ENCODE peak calls at places on chromosomes 7 and 10, in five cellular contexts. One of them, this sample, is unnamed. For H3K79me1, the result is how much of the 10 kb centered on the place peaks cover.

GRCh38 chr7:95993420-95993819 is 221.1 kb downstream of the DYNC1I1 start:
- DNase-seq in H9: no peak
- DNase-seq in mesenchymal stem cell: no peak
- DNase-seq in IMR-90: no peak
- DNase-seq in H1: no peak
- DNase-seq in this sample: no peak

GRCh38 chr10:43110318-43111071 is 27.8 kb upstream of the CSGALNACT2 start:
- DNase-seq in H9: no peak
- DNase-seq in mesenchymal stem cell: peak
- DNase-seq in IMR-90: peak
- DNase-seq in H1: no peak
- DNase-seq in this sample: no peak

GRCh38 chr7:17301491-17302101 is 3.1 kb downstream of the AHR start:
- DNase-seq in H9: no peak
- DNase-seq in mesenchymal stem cell: peak
- DNase-seq in IMR-90: peak
- DNase-seq in H1: no peak
- DNase-seq in this sample: no peak

GRCh38 chr10:5814110-5815107 is 1.2 kb upstream of the GDI2 start:
- DNase-seq in H9: no peak
- DNase-seq in mesenchymal stem cell: peak
- DNase-seq in IMR-90: peak
- DNase-seq in H1: no peak
- DNase-seq in this sample: no peak

GRCh38 chr7:29340691-29341090 is 146.1 kb downstream of the CHN2 start:
- DNase-seq in H9: no peak
- DNase-seq in mesenchymal stem cell: no peak
- DNase-seq in IMR-90: no peak
- DNase-seq in H1: no peak
- DNase-seq in this sample: no peak

GRCh38 chr10:89643812-89644690 is 991 bp downstream of the PANK1 start:
- DNase-seq in H9: peak
- DNase-seq in mesenchymal stem cell: peak
- DNase-seq in IMR-90: peak
- DNase-seq in H1: peak
- DNase-seq in this sample: peak

GRCh38 chr7:164882-165660 is 27.3 kb upstream of the FAM20C start:
- DNase-seq in H9: no peak
- DNase-seq in mesenchymal stem cell: no peak
- DNase-seq in IMR-90: no peak
- DNase-seq in H1: no peak
- DNase-seq in this sample: no peak

GRCh38 chr10:5958077-5958476 is 19.3 kb downstream of the IL15RA start:
- DNase-seq in H9: no peak
- DNase-seq in mesenchymal stem cell: peak
- DNase-seq in IMR-90: peak
- DNase-seq in H1: no peak
- DNase-seq in this sample: no peak

GRCh38 chr10:30495687-30496086 is 61.7 kb downstream of the MAP3K8 start:
- DNase-seq in H9: no peak
- DNase-seq in mesenchymal stem cell: no peak
- DNase-seq in IMR-90: peak
- DNase-seq in H1: no peak
- DNase-seq in this sample: no peak

GRCh38 chr10:12597800-12598750 is 248.7 kb downstream of the CAMK1D start:
- DNase-seq in H9: no peak
- DNase-seq in mesenchymal stem cell: no peak
- DNase-seq in IMR-90: no peak
- DNase-seq in H1: no peak
- DNase-seq in this sample: no peak

GRCh38 chr7:2029936-2030335 is 202.8 kb downstream of the MAD1L1 start:
- DNase-seq in H9: no peak
- DNase-seq in mesenchymal stem cell: no peak
- DNase-seq in IMR-90: no peak
- DNase-seq in H1: no peak
- DNase-seq in this sample: no peak

GRCh38 chr10:127293640-127294039 is 97.2 kb upstream of the INSYN2A start:
- DNase-seq in H9: no peak
- DNase-seq in mesenchymal stem cell: no peak
- DNase-seq in IMR-90: no peak
- DNase-seq in H1: no peak
- DNase-seq in this sample: no peak

GRCh38 chr10:116540814-116541213 is 4.9 kb upstream of the PNLIP start:
- DNase-seq in H9: no peak
- DNase-seq in mesenchymal stem cell: no peak
- DNase-seq in IMR-90: no peak
- DNase-seq in H1: no peak
- DNase-seq in this sample: no peak

GRCh38 chr7:131039355-131039762 is 288.3 kb upstream of the MKLN1 start:
- DNase-seq in H9: no peak
- DNase-seq in mesenchymal stem cell: no peak
- DNase-seq in IMR-90: no peak
- DNase-seq in H1: no peak
- DNase-seq in this sample: no peak

GRCh38 chr10:74956555-74957111 is 130.2 kb downstream of the KAT6B start:
- DNase-seq in H9: no peak
- DNase-seq in mesenchymal stem cell: no peak
- DNase-seq in IMR-90: no peak
- DNase-seq in H1: no peak
- DNase-seq in this sample: no peak

GRCh38 chr10:15342970-15343369 is 28.1 kb downstream of the FAM171A1 start:
- DNase-seq in H9: no peak
- DNase-seq in mesenchymal stem cell: no peak
- DNase-seq in IMR-90: no peak
- DNase-seq in H1: no peak
- DNase-seq in this sample: no peak

GRCh38 chr7:116679495-116679894 is 7.5 kb downstream of the MET start:
- DNase-seq in H9: no peak
- DNase-seq in mesenchymal stem cell: no peak
- DNase-seq in IMR-90: no peak
- DNase-seq in H1: no peak
- DNase-seq in this sample: no peak

GRCh38 chr7:37342665-37343471 is 105.8 kb downstream of the ELMO1 start:
- DNase-seq in H9: no peak
- DNase-seq in mesenchymal stem cell: no peak
- DNase-seq in IMR-90: no peak
- DNase-seq in H1: no peak
- DNase-seq in this sample: no peak

GRCh38 chr10:9222917-9223316 is 1168.4 kb downstream of the GATA3 start:
- DNase-seq in H9: no peak
- DNase-seq in mesenchymal stem cell: peak
- DNase-seq in IMR-90: no peak
- DNase-seq in H1: no peak
- DNase-seq in this sample: no peak

GRCh38 chr7:127591591-127591990 is 1.9 kb upstream of the FSCN3 start:
- DNase-seq in H9: no peak
- DNase-seq in mesenchymal stem cell: no peak
- DNase-seq in IMR-90: no peak
- DNase-seq in H1: no peak
- DNase-seq in this sample: no peak

GRCh38 chr10:131880016-131880590 is 20.7 kb upstream of the PPP2R2D start:
- DNase-seq in H9: peak
- DNase-seq in mesenchymal stem cell: no peak
- DNase-seq in IMR-90: no peak
- DNase-seq in H1: no peak
- DNase-seq in this sample: no peak

GRCh38 chr7:119350334-119350733 is 922.6 kb upstream of the KCND2 start:
- DNase-seq in H9: no peak
- DNase-seq in mesenchymal stem cell: no peak
- DNase-seq in IMR-90: no peak
- DNase-seq in H1: no peak
- DNase-seq in this sample: no peak

GRCh38 chr10:94890264-94891022 is 48.0 kb upstream of the CYP2C9 start:
- DNase-seq in H9: peak
- DNase-seq in mesenchymal stem cell: no peak
- DNase-seq in IMR-90: no peak
- DNase-seq in H1: no peak
- DNase-seq in this sample: no peak

GRCh38 chr7:15906436-15906835 is 220.0 kb upstream of the MEOX2 start:
- DNase-seq in H9: no peak
- DNase-seq in mesenchymal stem cell: no peak
- DNase-seq in IMR-90: no peak
- DNase-seq in H1: no peak
- DNase-seq in this sample: no peak

GRCh38 chr7:50754684-50755083 is 28.0 kb downstream of the GRB10 start:
- DNase-seq in H9: no peak
- DNase-seq in mesenchymal stem cell: no peak
- DNase-seq in IMR-90: no peak
- DNase-seq in H1: no peak
- DNase-seq in this sample: no peak
- H3K79me1 ChIP-seq in H9: under half
- H3K79me1 ChIP-seq in mesenchymal stem cell: half or more
- H3K79me1 ChIP-seq in IMR-90: half or more
- H3K79me1 ChIP-seq in H1: under half
- H3K79me1 ChIP-seq in this sample: under half

GRCh38 chr10:3782456-3783312 is 2.3 kb downstream of the KLF6 start:
- DNase-seq in H9: peak
- DNase-seq in mesenchymal stem cell: peak
- DNase-seq in IMR-90: peak
- DNase-seq in H1: no peak
- DNase-seq in this sample: no peak
- H3K79me1 ChIP-seq in H9: under half
- H3K79me1 ChIP-seq in mesenchymal stem cell: under half
- H3K79me1 ChIP-seq in IMR-90: under half
- H3K79me1 ChIP-seq in H1: under half
- H3K79me1 ChIP-seq in this sample: under half

GRCh38 chr10:29239569-29240472 is 49.0 kb upstream of the LYZL1 start:
- DNase-seq in H9: peak
- DNase-seq in mesenchymal stem cell: peak
- DNase-seq in IMR-90: no peak
- DNase-seq in H1: peak
- DNase-seq in this sample: no peak
- H3K79me1 ChIP-seq in H9: under half
- H3K79me1 ChIP-seq in mesenchymal stem cell: under half
- H3K79me1 ChIP-seq in IMR-90: under half
- H3K79me1 ChIP-seq in H1: under half
- H3K79me1 ChIP-seq in this sample: under half

GRCh38 chr10:102626026-102626686 is 18.1 kb upstream of the TRIM8 start:
- DNase-seq in H9: no peak
- DNase-seq in mesenchymal stem cell: no peak
- DNase-seq in IMR-90: no peak
- DNase-seq in H1: no peak
- DNase-seq in this sample: no peak
- H3K79me1 ChIP-seq in H9: under half
- H3K79me1 ChIP-seq in mesenchymal stem cell: under half
- H3K79me1 ChIP-seq in IMR-90: half or more
- H3K79me1 ChIP-seq in H1: under half
- H3K79me1 ChIP-seq in this sample: under half

DNA sequence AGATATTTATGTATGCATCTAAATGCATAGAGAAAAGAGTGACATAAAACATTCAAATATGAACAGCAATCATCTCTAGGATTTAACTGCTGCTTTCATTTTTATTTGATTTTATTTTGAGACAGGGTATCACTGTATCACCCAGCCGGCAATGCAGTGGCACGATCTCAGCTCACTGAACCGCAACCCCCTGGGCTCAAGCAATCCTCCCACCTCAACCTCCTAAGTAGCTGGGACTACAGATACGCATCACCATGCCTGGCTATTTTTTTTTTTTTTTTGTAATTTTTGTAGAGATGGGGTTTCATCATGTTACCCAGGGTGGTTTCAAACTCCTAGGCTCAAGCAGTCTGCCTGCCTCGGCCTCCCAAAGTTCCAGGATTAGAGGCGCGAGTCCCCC is 129.5 kb downstream of the KCNMA1 start:
- DNase-seq in H9: no peak
- DNase-seq in mesenchymal stem cell: no peak
- DNase-seq in IMR-90: no peak
- DNase-seq in H1: no peak
- DNase-seq in this sample: no peak
- H3K79me1 ChIP-seq in H9: under half
- H3K79me1 ChIP-seq in mesenchymal stem cell: under half
- H3K79me1 ChIP-seq in IMR-90: under half
- H3K79me1 ChIP-seq in H1: under half
- H3K79me1 ChIP-seq in this sample: under half

GRCh38 chr10:71236286-71236685 is 23.9 kb downstream of the UNC5B start:
- DNase-seq in H9: no peak
- DNase-seq in mesenchymal stem cell: peak
- DNase-seq in IMR-90: no peak
- DNase-seq in H1: no peak
- DNase-seq in this sample: no peak
- H3K79me1 ChIP-seq in H9: under half
- H3K79me1 ChIP-seq in mesenchymal stem cell: under half
- H3K79me1 ChIP-seq in IMR-90: under half
- H3K79me1 ChIP-seq in H1: under half
- H3K79me1 ChIP-seq in this sample: under half

DNA sequence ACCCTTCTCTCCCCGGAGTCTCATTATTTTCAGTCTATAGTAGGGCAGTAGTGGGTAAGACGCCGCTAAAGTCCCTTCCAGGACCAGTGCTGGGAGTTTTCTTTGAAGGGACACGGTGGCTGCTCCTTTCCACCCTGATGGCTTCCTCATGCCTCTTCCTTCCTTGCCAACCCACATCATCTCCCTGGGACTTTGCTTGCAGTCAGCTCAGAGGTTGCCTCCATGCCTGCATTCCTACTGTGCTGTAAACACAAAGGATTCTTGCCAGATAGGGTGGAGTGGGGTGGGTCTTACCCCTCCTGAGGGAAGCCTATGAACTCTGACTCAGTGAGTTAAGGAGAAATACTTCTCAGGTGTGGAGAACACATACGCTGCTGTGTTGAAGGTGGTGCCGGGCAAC is 59.9 kb upstream of the IGFBP3 start:
- DNase-seq in H9: no peak
- DNase-seq in mesenchymal stem cell: no peak
- DNase-seq in IMR-90: no peak
- DNase-seq in H1: no peak
- DNase-seq in this sample: no peak
- H3K79me1 ChIP-seq in H9: under half
- H3K79me1 ChIP-seq in mesenchymal stem cell: under half
- H3K79me1 ChIP-seq in IMR-90: under half
- H3K79me1 ChIP-seq in H1: under half
- H3K79me1 ChIP-seq in this sample: under half